ENCODE peak calls at places on chromosome X, in seven cellular contexts. F is occipital lobe; P is natural killer cell treated with Interleukin-12 subunit alpha and Interleukin-12 subunit beta and Interleukin-15 and Interleukin-18, amount 100 ng/mL, for 72 hours; D is activated naive CD4-positive, alpha-beta T cell; O is neural crest cell; X is choroid plexus epithelial cell; I is small intestine. Q is an unnamed sample.

GRCh38 chrX:56600141-56600540 is 36.7 kb downstream of the UBQLN2 start:
- DNase-seq in F (no peak), P (no peak), D (no peak), O (no peak), X (peak; percentile 19), I (no peak), Q (no peak)

GRCh38 chrX:63275127-63275526 is 76.0 kb downstream of the SPIN4 start:
- DNase-seq in F (no peak), P (no peak), D (no peak), O (peak; percentile 14), X (peak; percentile 10), I (peak; percentile 0), Q (peak; percentile 38)

GRCh38 chrX:39965051-39965573 is 132.6 kb downstream of the BCOR start:
- DNase-seq in F (no peak), P (no peak), D (no peak), O (no peak), X (no peak), I (no peak), Q (no peak)

GRCh38 chrX:12139934-12140611 is 1.8 kb downstream of the FRMPD4 start:
- DNase-seq in F (no peak), P (no peak), D (no peak), O (no peak), X (no peak), I (no peak), Q (no peak)

GRCh38 chrX:131792789-131793462 is 230.2 kb upstream of the STK26 start:
- DNase-seq in F (no peak), P (peak; percentile 85), D (no peak), O (no peak), X (peak; percentile 44), I (no peak), Q (peak; percentile 95)

GRCh38 chrX:68440438-68440837 is 7.1 kb upstream of the OPHN1 start:
- DNase-seq in F (no peak), P (no peak), D (no peak), O (no peak), X (no peak), I (no peak), Q (no peak)

GRCh38 chrX:64206556-64207162 is 1.2 kb upstream of the AMER1 start:
- DNase-seq in F (peak; percentile 13), P (no peak), D (no peak), O (no peak), X (peak; percentile 30), I (no peak), Q (no peak)

GRCh38 chrX:55710701-55711100 is 6.8 kb upstream of the RRAGB start:
- DNase-seq in F (no peak), P (no peak), D (no peak), O (no peak), X (peak; percentile 30), I (no peak), Q (no peak)

GRCh38 chrX:42678133-42678532 is 99.8 kb downstream of the PPP1R2C start:
- DNase-seq in F (no peak), P (no peak), D (no peak), O (no peak), X (peak; percentile 42), I (peak; percentile 35), Q (no peak)

GRCh38 chrX:3231766-3232165 is 114.7 kb downstream of the MXRA5 start:
- DNase-seq in F (no peak), P (no peak), D (no peak), O (no peak), X (peak; percentile 39), I (no peak), Q (no peak)

GRCh38 chrX:121457096-121457495 is 409.7 kb downstream of the GLUD2 start:
- DNase-seq in F (no peak), P (no peak), D (no peak), O (no peak), X (no peak), I (no peak), Q (no peak)

GRCh38 chrX:13110427-13111324 is 66.3 kb upstream of the FAM9C start:
- DNase-seq in F (no peak), P (no peak), D (no peak), O (no peak), X (peak; percentile 97), I (peak; percentile 88), Q (peak; percentile 50)